ENCODE peak calls at places on chromosomes 13 and 19, in six cellular contexts. One of them, this sample, is unnamed.
A peak's percentile ranks its signal among the peaks of the same experiment; 100 is the strongest.

GRCh38 chr19:4911314-4911713 is 2.0 kb downstream of the UHRF1 start:
- DNase-seq in prostate gland: no peak
- DNase-seq in HAP-1: no peak
- DNase-seq in B cell: no peak
- DNase-seq in NCI-H524: no peak
- DNase-seq in activated T-cell treated with anti-CD3 and anti-CD28 coated beads, Interleukin-2, amount 50 U/mL, for 72 hours: no peak
- DNase-seq in this sample: no peak

GRCh38 chr13:24096659-24097058 is 63.9 kb upstream of the SPATA13 start:
- DNase-seq in prostate gland: no peak
- DNase-seq in HAP-1: no peak
- DNase-seq in B cell: no peak
- DNase-seq in NCI-H524: no peak
- DNase-seq in activated T-cell treated with anti-CD3 and anti-CD28 coated beads, Interleukin-2, amount 50 U/mL, for 72 hours: no peak
- DNase-seq in this sample: no peak

GRCh38 chr19:2041436-2041685 is 9.7 kb downstream of the MKNK2 start:
- DNase-seq in prostate gland: peak; percentile 7
- DNase-seq in HAP-1: no peak
- DNase-seq in B cell: no peak
- DNase-seq in NCI-H524: no peak
- DNase-seq in activated T-cell treated with anti-CD3 and anti-CD28 coated beads, Interleukin-2, amount 50 U/mL, for 72 hours: no peak
- DNase-seq in this sample: no peak

GRCh38 chr13:109998808-109999528 is 212.6 kb upstream of the IRS2 start:
- DNase-seq in prostate gland: no peak
- DNase-seq in HAP-1: no peak
- DNase-seq in B cell: no peak
- DNase-seq in NCI-H524: peak; percentile 24
- DNase-seq in activated T-cell treated with anti-CD3 and anti-CD28 coated beads, Interleukin-2, amount 50 U/mL, for 72 hours: no peak
- DNase-seq in this sample: peak; percentile 54

GRCh38 chr13:113405481-113406300 is 41.8 kb upstream of the GRTP1 start:
- DNase-seq in prostate gland: no peak
- DNase-seq in HAP-1: no peak
- DNase-seq in B cell: no peak
- DNase-seq in NCI-H524: peak; percentile 75
- DNase-seq in activated T-cell treated with anti-CD3 and anti-CD28 coated beads, Interleukin-2, amount 50 U/mL, for 72 hours: no peak
- DNase-seq in this sample: peak; percentile 83

GRCh38 chr19:47741544-47742125 is 3.7 kb upstream of the NOP53 start:
- DNase-seq in prostate gland: no peak
- DNase-seq in HAP-1: no peak
- DNase-seq in B cell: no peak
- DNase-seq in NCI-H524: no peak
- DNase-seq in activated T-cell treated with anti-CD3 and anti-CD28 coated beads, Interleukin-2, amount 50 U/mL, for 72 hours: no peak
- DNase-seq in this sample: no peak

GRCh38 chr13:19185086-19185864 is 3.7 kb upstream of the TUBA3C start:
- DNase-seq in prostate gland: peak; percentile 1
- DNase-seq in HAP-1: no peak
- DNase-seq in B cell: no peak
- DNase-seq in NCI-H524: no peak
- DNase-seq in activated T-cell treated with anti-CD3 and anti-CD28 coated beads, Interleukin-2, amount 50 U/mL, for 72 hours: no peak
- DNase-seq in this sample: no peak

GRCh38 chr19:33640773-33641172 is 19.0 kb downstream of the CHST8 start:
- DNase-seq in prostate gland: no peak
- DNase-seq in HAP-1: no peak
- DNase-seq in B cell: no peak
- DNase-seq in NCI-H524: no peak
- DNase-seq in activated T-cell treated with anti-CD3 and anti-CD28 coated beads, Interleukin-2, amount 50 U/mL, for 72 hours: no peak
- DNase-seq in this sample: no peak

GRCh38 chr13:99812611-99813010 is 159.0 kb downstream of the ZIC5 start:
- DNase-seq in prostate gland: no peak
- DNase-seq in HAP-1: no peak
- DNase-seq in B cell: no peak
- DNase-seq in NCI-H524: no peak
- DNase-seq in activated T-cell treated with anti-CD3 and anti-CD28 coated beads, Interleukin-2, amount 50 U/mL, for 72 hours: no peak
- DNase-seq in this sample: no peak

GRCh38 chr19:33392341-33393285 is 19.1 kb downstream of the CEBPG start:
- DNase-seq in prostate gland: no peak
- DNase-seq in HAP-1: no peak
- DNase-seq in B cell: no peak
- DNase-seq in NCI-H524: no peak
- DNase-seq in activated T-cell treated with anti-CD3 and anti-CD28 coated beads, Interleukin-2, amount 50 U/mL, for 72 hours: no peak
- DNase-seq in this sample: peak; percentile 88

GRCh38 chr13:64446372-64446771 is 2783.8 kb downstream of the PCDH9 start:
- DNase-seq in prostate gland: no peak
- DNase-seq in HAP-1: peak; percentile 30
- DNase-seq in B cell: no peak
- DNase-seq in NCI-H524: peak; percentile 2
- DNase-seq in activated T-cell treated with anti-CD3 and anti-CD28 coated beads, Interleukin-2, amount 50 U/mL, for 72 hours: no peak
- DNase-seq in this sample: no peak

GRCh38 chr19:51386882-51387520 is 773 bp downstream of the LIM2 start:
- DNase-seq in prostate gland: no peak
- DNase-seq in HAP-1: no peak
- DNase-seq in B cell: no peak
- DNase-seq in NCI-H524: no peak
- DNase-seq in activated T-cell treated with anti-CD3 and anti-CD28 coated beads, Interleukin-2, amount 50 U/mL, for 72 hours: no peak
- DNase-seq in this sample: no peak

GRCh38 chr13:24858953-24859352 is 95.0 kb downstream of the RNF17 start:
- DNase-seq in prostate gland: no peak
- DNase-seq in HAP-1: no peak
- DNase-seq in B cell: no peak
- DNase-seq in NCI-H524: no peak
- DNase-seq in activated T-cell treated with anti-CD3 and anti-CD28 coated beads, Interleukin-2, amount 50 U/mL, for 72 hours: no peak
- DNase-seq in this sample: no peak

GRCh38 chr13:113977976-113978375 is 4.1 kb upstream of the C13orf46 start:
- DNase-seq in prostate gland: no peak
- DNase-seq in HAP-1: no peak
- DNase-seq in B cell: no peak
- DNase-seq in NCI-H524: no peak
- DNase-seq in activated T-cell treated with anti-CD3 and anti-CD28 coated beads, Interleukin-2, amount 50 U/mL, for 72 hours: no peak
- DNase-seq in this sample: no peak

GRCh38 chr13:43006893-43007631 is 15.0 kb upstream of the EPSTI1 start:
- DNase-seq in prostate gland: no peak
- DNase-seq in HAP-1: peak; percentile 95
- DNase-seq in B cell: no peak
- DNase-seq in NCI-H524: no peak
- DNase-seq in activated T-cell treated with anti-CD3 and anti-CD28 coated beads, Interleukin-2, amount 50 U/mL, for 72 hours: no peak
- DNase-seq in this sample: no peak

GRCh38 chr13:44415815-44416214 is 42.2 kb downstream of the SERP2 start:
- DNase-seq in prostate gland: no peak
- DNase-seq in HAP-1: no peak
- DNase-seq in B cell: no peak
- DNase-seq in NCI-H524: no peak
- DNase-seq in activated T-cell treated with anti-CD3 and anti-CD28 coated beads, Interleukin-2, amount 50 U/mL, for 72 hours: no peak
- DNase-seq in this sample: no peak

GRCh38 chr13:26600345-26600761 is 42.9 kb downstream of the WASF3 start:
- DNase-seq in prostate gland: no peak
- DNase-seq in HAP-1: no peak
- DNase-seq in B cell: no peak
- DNase-seq in NCI-H524: peak; percentile 47
- DNase-seq in activated T-cell treated with anti-CD3 and anti-CD28 coated beads, Interleukin-2, amount 50 U/mL, for 72 hours: no peak
- DNase-seq in this sample: no peak

GRCh38 chr13:42173789-42174343 is 98.1 kb upstream of the AKAP11 start:
- DNase-seq in prostate gland: no peak
- DNase-seq in HAP-1: no peak
- DNase-seq in B cell: no peak
- DNase-seq in NCI-H524: no peak
- DNase-seq in activated T-cell treated with anti-CD3 and anti-CD28 coated beads, Interleukin-2, amount 50 U/mL, for 72 hours: no peak
- DNase-seq in this sample: no peak

GRCh38 chr19:3580156-3580955 is 4.9 kb upstream of the GIPC3 start:
- DNase-seq in prostate gland: no peak
- DNase-seq in HAP-1: no peak
- DNase-seq in B cell: no peak
- DNase-seq in NCI-H524: no peak
- DNase-seq in activated T-cell treated with anti-CD3 and anti-CD28 coated beads, Interleukin-2, amount 50 U/mL, for 72 hours: no peak
- DNase-seq in this sample: no peak

GRCh38 chr19:35073516-35073915 is 32.0 kb downstream of the HPN start:
- DNase-seq in prostate gland: no peak
- DNase-seq in HAP-1: no peak
- DNase-seq in B cell: no peak
- DNase-seq in NCI-H524: no peak
- DNase-seq in activated T-cell treated with anti-CD3 and anti-CD28 coated beads, Interleukin-2, amount 50 U/mL, for 72 hours: no peak
- DNase-seq in this sample: no peak

GRCh38 chr19:11136400-11137101 is 19.0 kb downstream of the SPC24 start:
- DNase-seq in prostate gland: no peak
- DNase-seq in HAP-1: no peak
- DNase-seq in B cell: no peak
- DNase-seq in NCI-H524: no peak
- DNase-seq in activated T-cell treated with anti-CD3 and anti-CD28 coated beads, Interleukin-2, amount 50 U/mL, for 72 hours: no peak
- DNase-seq in this sample: no peak

GRCh38 chr19:10155834-10156233 is 36.1 kb upstream of the EIF3G start:
- DNase-seq in prostate gland: no peak
- DNase-seq in HAP-1: no peak
- DNase-seq in B cell: no peak
- DNase-seq in NCI-H524: no peak
- DNase-seq in activated T-cell treated with anti-CD3 and anti-CD28 coated beads, Interleukin-2, amount 50 U/mL, for 72 hours: no peak
- DNase-seq in this sample: no peak

GRCh38 chr19:53365899-53366493 is 491 bp downstream of the ZNF525 start:
- DNase-seq in prostate gland: peak; percentile 5
- DNase-seq in HAP-1: no peak
- DNase-seq in B cell: no peak
- DNase-seq in NCI-H524: no peak
- DNase-seq in activated T-cell treated with anti-CD3 and anti-CD28 coated beads, Interleukin-2, amount 50 U/mL, for 72 hours: peak; percentile 42
- DNase-seq in this sample: peak; percentile 72

GRCh38 chr13:102965802-102966201 is 100.4 kb downstream of the SLC10A2 start:
- DNase-seq in prostate gland: no peak
- DNase-seq in HAP-1: no peak
- DNase-seq in B cell: no peak
- DNase-seq in NCI-H524: no peak
- DNase-seq in activated T-cell treated with anti-CD3 and anti-CD28 coated beads, Interleukin-2, amount 50 U/mL, for 72 hours: no peak
- DNase-seq in this sample: no peak

GRCh38 chr19:5035105-5035761 is 66.3 kb downstream of the KDM4B start:
- DNase-seq in prostate gland: no peak
- DNase-seq in HAP-1: no peak
- DNase-seq in B cell: no peak
- DNase-seq in NCI-H524: peak; percentile 80
- DNase-seq in activated T-cell treated with anti-CD3 and anti-CD28 coated beads, Interleukin-2, amount 50 U/mL, for 72 hours: no peak
- DNase-seq in this sample: no peak

GRCh38 chr19:17775245-17775927 is 19.6 kb upstream of the B3GNT3 start:
- DNase-seq in prostate gland: no peak
- DNase-seq in HAP-1: peak; percentile 31
- DNase-seq in B cell: peak; percentile 46
- DNase-seq in NCI-H524: peak; percentile 37
- DNase-seq in activated T-cell treated with anti-CD3 and anti-CD28 coated beads, Interleukin-2, amount 50 U/mL, for 72 hours: peak; percentile 38
- DNase-seq in this sample: no peak

GRCh38 chr13:97261254-97262015 is 39.3 kb downstream of the MBNL2 start:
- DNase-seq in prostate gland: no peak
- DNase-seq in HAP-1: no peak
- DNase-seq in B cell: peak; percentile 26
- DNase-seq in NCI-H524: no peak
- DNase-seq in activated T-cell treated with anti-CD3 and anti-CD28 coated beads, Interleukin-2, amount 50 U/mL, for 72 hours: peak; percentile 36
- DNase-seq in this sample: no peak

GRCh38 chr19:16285769-16286564 is 38.7 kb upstream of the KLF2 start:
- DNase-seq in prostate gland: no peak
- DNase-seq in HAP-1: no peak
- DNase-seq in B cell: no peak
- DNase-seq in NCI-H524: peak; percentile 9
- DNase-seq in activated T-cell treated with anti-CD3 and anti-CD28 coated beads, Interleukin-2, amount 50 U/mL, for 72 hours: no peak
- DNase-seq in this sample: peak; percentile 77

GRCh38 chr13:95154441-95154886 is 146.8 kb downstream of the ABCC4 start:
- DNase-seq in prostate gland: peak; percentile 36
- DNase-seq in HAP-1: no peak
- DNase-seq in B cell: no peak
- DNase-seq in NCI-H524: no peak
- DNase-seq in activated T-cell treated with anti-CD3 and anti-CD28 coated beads, Interleukin-2, amount 50 U/mL, for 72 hours: no peak
- DNase-seq in this sample: peak; percentile 21

This sample was measured in NCI-H146.